ENCODE peak calls at places on chromosome 2, in eight cellular contexts. M is pancreas, E is progenitor cell of endocrine pancreas, D is HCEC 1CT, Z is Daoy, R is neuronal stem cell, C is left lung, B is NCI-H446 treated with DMSO at 0.1 percent for 48 hours. G is an unnamed sample.

GRCh38 chr2:177730792-177731191 is 338.2 kb downstream of the AGPS start:
- DNase-seq in M (no peak), E (no peak), D (no peak), Z (no peak), R (no peak), C (no peak), B (no peak), G (no peak)

GRCh38 chr2:190781604-190782198 is 98.9 kb upstream of the GLS start:
- DNase-seq in M (peak), E (no peak), D (peak), Z (peak), R (peak), C (no peak), B (peak), G (peak)

GRCh38 chr2:39435254-39435653 is 1.8 kb downstream of the MAP4K3 start:
- DNase-seq in M (no peak), E (no peak), D (no peak), Z (no peak), R (peak), C (no peak), B (no peak), G (no peak)

GRCh38 chr2:132562245-132562644 is 107.8 kb downstream of the LYPD1 start:
- DNase-seq in M (no peak), E (no peak), D (peak), Z (no peak), R (no peak), C (no peak), B (no peak), G (no peak)

GRCh38 chr2:73334045-73334444 is 40.7 kb upstream of the EGR4 start:
- DNase-seq in M (no peak), E (no peak), D (no peak), Z (no peak), R (no peak), C (no peak), B (no peak), G (no peak)

GRCh38 chr2:14927021-14927564 is 294.6 kb downstream of the LRATD1 start:
- DNase-seq in M (no peak), E (no peak), D (no peak), Z (no peak), R (no peak), C (no peak), B (no peak), G (no peak)

GRCh38 chr2:123826729-123827271 is 198.3 kb upstream of the CNTNAP5 start:
- DNase-seq in M (no peak), E (no peak), D (no peak), Z (no peak), R (no peak), C (peak), B (no peak), G (no peak)

GRCh38 chr2:99710720-99711612 is 221.1 kb upstream of the REV1 start:
- DNase-seq in M (no peak), E (no peak), D (no peak), Z (no peak), R (no peak), C (no peak), B (peak), G (no peak)

GRCh38 chr2:160516547-160517365 is 23.1 kb upstream of the RBMS1 start:
- DNase-seq in M (no peak), E (no peak), D (peak), Z (peak), R (no peak), C (no peak), B (no peak), G (peak)

GRCh38 chr2:54634564-54635511 is 88.6 kb upstream of the EML6 start:
- DNase-seq in M (no peak), E (no peak), D (peak), Z (peak), R (no peak), C (no peak), B (no peak), G (peak)

GRCh38 chr2:182666674-182667320 is 49.3 kb upstream of the DNAJC10 start:
- DNase-seq in M (no peak), E (no peak), D (peak), Z (no peak), R (no peak), C (no peak), B (no peak), G (peak)

GRCh38 chr2:140643761-140644187 is 1487.0 kb downstream of the LRP1B start:
- DNase-seq in M (no peak), E (no peak), D (peak), Z (no peak), R (no peak), C (no peak), B (no peak), G (peak)

GRCh38 chr2:159891917-159892691 is 94.1 kb upstream of the CD302 start:
- DNase-seq in M (no peak), E (no peak), D (peak), Z (peak), R (no peak), C (no peak), B (no peak), G (peak)

GRCh38 chr2:67846341-67847070 is 216.3 kb downstream of the C1D start:
- DNase-seq in M (peak), E (peak), D (peak), Z (peak), R (peak), C (peak), B (no peak), G (peak)

GRCh38 chr2:64165696-64166095 is 21.5 kb upstream of the PELI1 start:
- DNase-seq in M (no peak), E (no peak), D (peak), Z (peak), R (no peak), C (no peak), B (no peak), G (no peak)

GRCh38 chr2:19651466-19651865 is 250.3 kb downstream of the TTC32 start:
- DNase-seq in M (no peak), E (no peak), D (peak), Z (no peak), R (no peak), C (no peak), B (no peak), G (peak)

GRCh38 chr2:147846382-147847081 is 1.7 kb downstream of the ACVR2A start:
- DNase-seq in M (no peak), E (no peak), D (no peak), Z (no peak), R (no peak), C (no peak), B (no peak), G (no peak)

GRCh38 chr2:124241-124880 is 78.1 kb upstream of the FAM110C start:
- DNase-seq in M (no peak), E (no peak), D (no peak), Z (no peak), R (no peak), C (no peak), B (no peak), G (no peak)

GRCh38 chr2:236676131-236676873 is 106.7 kb downstream of the ACKR3 start:
- DNase-seq in M (no peak), E (no peak), D (no peak), Z (no peak), R (no peak), C (no peak), B (peak), G (no peak)

GRCh38 chr2:84175340-84175739 is 283.7 kb downstream of the SUCLG1 start:
- DNase-seq in M (no peak), E (no peak), D (no peak), Z (no peak), R (no peak), C (no peak), B (no peak), G (no peak)

GRCh38 chr2:42101641-42102605 is 54.1 kb downstream of the PKDCC start:
- DNase-seq in M (peak), E (no peak), D (peak), Z (peak), R (peak), C (peak), B (no peak), G (peak)

GRCh38 chr2:37630778-37631177 is 40.7 kb downstream of the CDC42EP3 start:
- DNase-seq in M (no peak), E (no peak), D (no peak), Z (no peak), R (no peak), C (no peak), B (no peak), G (no peak)

GRCh38 chr2:225842939-225843338 is 443.4 kb downstream of the NYAP2 start:
- DNase-seq in M (no peak), E (no peak), D (peak), Z (no peak), R (no peak), C (no peak), B (no peak), G (peak)

GRCh38 chr2:109558076-109558882 is 55.5 kb downstream of the SEPTIN10 start:
- DNase-seq in M (peak), E (no peak), D (peak), Z (peak), R (no peak), C (no peak), B (no peak), G (peak)

GRCh38 chr2:55965276-55965675 is 41.7 kb upstream of the EFEMP1 start:
- DNase-seq in M (no peak), E (no peak), D (no peak), Z (no peak), R (no peak), C (no peak), B (no peak), G (no peak)

GRCh38 chr2:158094487-158095092 is 7.1 kb upstream of the UPP2 start:
- DNase-seq in M (no peak), E (no peak), D (no peak), Z (no peak), R (no peak), C (no peak), B (no peak), G (no peak)

GRCh38 chr2:205089958-205090357 is 544.7 kb downstream of the PARD3B start:
- DNase-seq in M (no peak), E (no peak), D (no peak), Z (no peak), R (no peak), C (no peak), B (no peak), G (no peak)

GRCh38 chr2:86673976-86674670 is 46.0 kb upstream of the RMND5A start:
- DNase-seq in M (no peak), E (no peak), D (no peak), Z (no peak), R (no peak), C (no peak), B (no peak), G (peak)

GRCh38 chr2:233013027-233013461 is at the start of gene NGEF:
- DNase-seq in M (peak), E (no peak), D (no peak), Z (no peak), R (no peak), C (no peak), B (no peak), G (no peak)

GRCh38 chr2:119823734-119824334 is 64.1 kb downstream of the PTPN4 start:
- DNase-seq in M (no peak), E (no peak), D (peak), Z (peak), R (no peak), C (no peak), B (peak), G (peak)

GRCh38 chr2:85656468-85656867 is 11.5 kb downstream of the SFTPB start:
- DNase-seq in M (no peak), E (no peak), D (peak), Z (no peak), R (no peak), C (no peak), B (no peak), G (peak)

GRCh38 chr2:95552911-95553310 is 38.9 kb upstream of the TRIM43 start:
- DNase-seq in M (no peak), E (no peak), D (peak), Z (peak), R (no peak), C (no peak), B (no peak), G (no peak)

GRCh38 chr2:142131016-142131714 is at the start of gene LRP1B:
- DNase-seq in M (peak), E (peak), D (peak), Z (peak), R (peak), C (peak), B (peak), G (peak)

GRCh38 chr2:195612515-195613495 is 44.2 kb upstream of the SLC39A10 start:
- DNase-seq in M (no peak), E (peak), D (peak), Z (peak), R (peak), C (no peak), B (no peak), G (peak)

GRCh38 chr2:170887496-170888265 is 41.4 kb upstream of the GORASP2 start:
- DNase-seq in M (no peak), E (no peak), D (no peak), Z (no peak), R (no peak), C (no peak), B (no peak), G (peak)

GRCh38 chr2:221423212-221423804 is 148.8 kb downstream of the EPHA4 start:
- DNase-seq in M (no peak), E (no peak), D (no peak), Z (peak), R (no peak), C (no peak), B (no peak), G (no peak)

GRCh38 chr2:134401081-134401497 is 147.2 kb downstream of the MGAT5 start:
- DNase-seq in M (no peak), E (no peak), D (peak), Z (no peak), R (no peak), C (peak), B (peak), G (no peak)

G was measured in LHCN-M2.